ENCODE peak calls at places on chromosome 20, in five cellular contexts. L, M, S, W and O are unnamed samples.

GRCh38 chr20:14830466-14830865 is 493.1 kb upstream of the FLRT3 start:
- DNase-seq in L (no peak), M (no peak), S (no peak), W (no peak), O (no peak)

GRCh38 chr20:17530716-17531536 is at the start of gene BFSP1:
- DNase-seq in L (peak), M (peak), S (peak), W (peak), O (peak)

GRCh38 chr20:50467618-50468373 is 42.4 kb upstream of the PTPN1 start:
- DNase-seq in L (no peak), M (no peak), S (peak), W (peak), O (peak)

GRCh38 chr20:2244523-2244922 is 51.3 kb upstream of the TGM3 start:
- DNase-seq in L (no peak), M (no peak), S (no peak), W (no peak), O (no peak)

GRCh38 chr20:26216025-26216424 is 519.4 kb upstream of the ZNF337 start:
- DNase-seq in L (no peak), M (no peak), S (peak), W (no peak), O (no peak)

GRCh38 chr20:4569882-4570281 is 151.8 kb upstream of the PRND start:
- DNase-seq in L (no peak), M (no peak), S (no peak), W (no peak), O (no peak)

GRCh38 chr20:5528719-5529256 is 212.0 kb upstream of the PROKR2 start:
- DNase-seq in L (peak), M (peak), S (peak), W (peak), O (peak)

GRCh38 chr20:25078662-25079061 is 3.3 kb downstream of the VSX1 start:
- DNase-seq in L (no peak), M (no peak), S (no peak), W (no peak), O (no peak)

GRCh38 chr20:49706548-49707517 is 6.8 kb downstream of the B4GALT5 start:
- DNase-seq in L (no peak), M (peak), S (no peak), W (peak), O (no peak)

GRCh38 chr20:50144362-50144761 is 9.2 kb downstream of the PEDS1 start:
- DNase-seq in L (peak), M (no peak), S (peak), W (peak), O (no peak)

GRCh38 chr20:51860015-51860882 is 57.9 kb upstream of the SALL4 start:
- DNase-seq in L (no peak), M (peak), S (peak), W (peak), O (no peak)

GRCh38 chr20:35395728-35396127 is 16.0 kb downstream of the UQCC1 start:
- DNase-seq in L (peak), M (no peak), S (peak), W (no peak), O (no peak)

GRCh38 chr20:15763344-15763743 is 809.9 kb downstream of the KIF16B start:
- DNase-seq in L (no peak), M (no peak), S (no peak), W (no peak), O (no peak)

GRCh38 chr20:49823152-49823847 is 10.7 kb downstream of the SLC9A8 start:
- DNase-seq in L (no peak), M (no peak), S (no peak), W (no peak), O (no peak)

GRCh38 chr20:53736757-53737403 is 143.2 kb upstream of the ZNF217 start:
- DNase-seq in L (no peak), M (no peak), S (peak), W (no peak), O (no peak)

GRCh38 chr20:47150403-47151152 is 205.9 kb downstream of the ZMYND8 start:
- DNase-seq in L (peak), M (peak), S (peak), W (peak), O (peak)

GRCh38 chr20:3970016-3970415 is 45.3 kb downstream of the RNF24 start:
- DNase-seq in L (no peak), M (no peak), S (no peak), W (no peak), O (no peak)

GRCh38 chr20:25399038-25399430 is 8.4 kb upstream of the ABHD12 start:
- DNase-seq in L (no peak), M (no peak), S (peak), W (peak), O (peak)

GRCh38 chr20:52379723-52380336 is 188.3 kb upstream of the ZFP64 start:
- DNase-seq in L (no peak), M (peak), S (peak), W (peak), O (peak)

GRCh38 chr20:3172933-3173581 is at the start of gene LZTS3:
- DNase-seq in L (peak), M (peak), S (peak), W (peak), O (peak)

GRCh38 chr20:38001173-38001875 is 31.9 kb downstream of the TTI1 start:
- DNase-seq in L (no peak), M (no peak), S (peak), W (no peak), O (no peak)

GRCh38 chr20:23515250-23515939 is 24.5 kb downstream of the CST8 start:
- DNase-seq in L (no peak), M (no peak), S (no peak), W (no peak), O (no peak)

GRCh38 chr20:43799150-43799711 is 72.4 kb upstream of the GTSF1L start:
- DNase-seq in L (no peak), M (no peak), S (peak), W (no peak), O (no peak)

GRCh38 chr20:53316221-53316937 is 277.3 kb downstream of the ZNF217 start:
- DNase-seq in L (no peak), M (no peak), S (no peak), W (no peak), O (no peak)

GRCh38 chr20:46984391-46984790 is 89.7 kb downstream of the EYA2 start:
- DNase-seq in L (no peak), M (no peak), S (peak), W (no peak), O (no peak)

GRCh38 chr20:34511891-34512265 is 4.3 kb upstream of the DYNLRB1 start:
- DNase-seq in L (no peak), M (no peak), S (no peak), W (no peak), O (no peak)

GRCh38 chr20:50475879-50476292 is 34.3 kb upstream of the PTPN1 start:
- DNase-seq in L (no peak), M (no peak), S (peak), W (peak), O (no peak)

GRCh38 chr20:4243071-4243470 is 227.7 kb upstream of the RNF24 start:
- DNase-seq in L (no peak), M (peak), S (no peak), W (no peak), O (no peak)

GRCh38 chr20:14838663-14839650 is 501.5 kb upstream of the FLRT3 start:
- DNase-seq in L (no peak), M (peak), S (peak), W (no peak), O (no peak)

GRCh38 chr20:57709823-57710799 is at the start of gene PMEPA1:
- DNase-seq in L (peak), M (peak), S (peak), W (peak), O (peak)
- TF ChIP-seq CTCF in L (peak), M (no peak), S (no peak), W (no peak), O (peak)

DNA sequence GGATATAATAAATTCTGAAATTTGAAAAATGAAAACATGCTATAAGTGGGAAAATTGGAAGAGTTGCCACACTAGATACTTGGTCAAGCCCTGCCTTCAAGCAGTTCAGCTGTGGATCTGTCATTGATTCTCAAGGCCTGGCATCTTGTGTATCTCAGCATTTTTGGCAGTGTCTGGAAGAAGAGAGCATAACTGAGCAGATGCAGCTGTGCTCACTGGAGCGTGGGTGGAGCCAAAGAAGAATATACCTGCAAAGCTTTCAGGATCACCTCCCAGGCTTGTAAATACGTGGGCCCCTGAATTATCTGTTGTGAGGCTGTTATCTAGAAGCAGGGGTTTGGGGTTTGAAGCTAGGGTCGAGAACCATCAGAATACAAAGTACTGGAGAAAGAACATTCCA is 31.3 kb upstream of the CHD6 start:
- DNase-seq in L (no peak), M (no peak), S (no peak), W (no peak), O (no peak)
- TF ChIP-seq CTCF in L (no peak), M (no peak), S (no peak), W (no peak), O (no peak)

DNA sequence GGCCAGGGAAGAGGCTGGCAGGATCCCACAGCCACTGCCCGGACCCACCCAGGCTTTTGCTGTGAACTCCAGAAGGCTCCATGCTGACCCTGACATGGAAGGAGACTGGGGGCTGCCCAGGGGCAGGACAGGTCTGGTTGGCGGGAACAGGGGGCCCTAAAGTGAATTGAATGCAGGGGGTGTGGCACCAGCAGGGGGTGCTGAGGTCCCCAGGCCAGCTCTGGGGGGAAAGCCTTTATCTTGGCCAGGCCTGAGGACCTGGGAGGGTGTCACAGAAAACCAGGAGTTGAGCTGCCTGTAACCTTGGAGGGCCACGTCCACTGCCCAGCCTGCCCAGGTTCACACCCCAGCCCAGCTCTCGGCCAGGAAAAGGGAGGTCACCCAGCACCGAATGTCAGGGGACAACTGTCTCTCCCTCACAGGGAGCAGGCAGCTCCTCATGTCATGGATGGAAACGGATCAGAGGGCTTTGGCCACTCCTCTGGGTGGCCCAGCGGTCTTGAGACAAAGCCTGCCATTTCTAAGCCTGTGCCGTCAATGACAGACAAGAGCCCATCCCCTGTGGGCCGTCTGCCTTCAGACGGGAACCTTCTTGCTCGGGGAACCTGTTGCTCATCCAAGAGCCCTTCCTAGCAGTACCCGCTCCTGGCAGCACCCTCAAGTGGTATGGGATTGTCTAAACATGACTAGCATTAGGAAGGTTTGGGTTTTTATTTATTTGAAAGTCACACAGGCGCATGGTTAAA is 2.9 kb upstream of the YTHDF1 start:
- DNase-seq in L (no peak), M (no peak), S (no peak), W (no peak), O (no peak)
- TF ChIP-seq CTCF in L (no peak), M (no peak), S (no peak), W (no peak), O (no peak)

GRCh38 chr20:21490105-21490504 is 23.8 kb downstream of the NKX2-2 start:
- DNase-seq in L (no peak), M (no peak), S (no peak), W (no peak), O (no peak)
- TF ChIP-seq CTCF in L (no peak), M (no peak), S (peak), W (peak), O (no peak)

DNA sequence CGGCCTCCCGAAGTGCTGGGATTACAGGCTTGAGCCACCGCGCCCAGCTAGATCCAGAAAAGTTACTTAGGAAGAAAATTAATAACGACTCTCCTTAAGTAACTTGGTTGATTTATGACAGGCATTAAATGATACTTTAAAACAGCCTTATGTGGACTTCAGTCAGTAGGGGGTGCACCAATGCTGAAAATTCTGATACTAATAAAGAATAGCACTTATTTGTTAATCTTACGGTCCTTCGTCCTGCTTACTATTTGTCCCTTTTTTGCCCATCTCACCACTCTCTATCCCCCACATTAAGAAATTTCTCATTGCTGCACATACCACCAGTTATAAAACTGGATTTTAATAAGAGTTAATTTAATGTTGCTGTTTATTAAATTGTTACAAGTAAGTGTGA is 12.7 kb upstream of the PRELID3B start:
- DNase-seq in L (no peak), M (no peak), S (peak), W (peak), O (no peak)
- TF ChIP-seq CTCF in L (no peak), M (no peak), S (peak), W (peak), O (no peak)

DNA sequence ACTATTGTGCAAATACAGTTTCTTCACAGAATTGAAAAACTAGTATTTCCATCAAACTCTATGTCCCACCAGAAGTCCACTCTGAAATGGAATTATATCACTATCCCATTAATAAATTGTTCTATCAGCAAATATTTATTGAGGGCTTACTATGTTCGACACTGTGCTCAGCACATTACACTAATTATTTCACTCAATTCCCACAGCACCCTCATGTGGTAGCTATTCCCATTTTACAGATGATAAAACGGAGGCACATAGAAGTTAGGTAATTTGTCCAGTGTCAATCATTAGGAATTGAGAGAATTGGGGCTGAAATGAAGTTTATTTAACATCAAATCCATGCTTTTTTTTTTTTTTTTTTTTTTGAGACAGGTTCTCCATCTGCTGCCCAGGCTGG is 52.5 kb downstream of the MKKS start:
- DNase-seq in L (no peak), M (no peak), S (peak), W (peak), O (no peak)
- TF ChIP-seq CTCF in L (no peak), M (no peak), S (peak), W (peak), O (no peak)

GRCh38 chr20:12906401-12906800 is 102.4 kb upstream of the SPTLC3 start:
- DNase-seq in L (no peak), M (no peak), S (no peak), W (no peak), O (no peak)

GRCh38 chr20:12902992-12903391 is 105.8 kb upstream of the SPTLC3 start:
- DNase-seq in L (no peak), M (no peak), S (no peak), W (no peak), O (no peak)
- TF ChIP-seq CTCF in L (no peak), M (no peak), S (no peak), W (no peak), O (no peak)